ENCODE peak calls at places on chromosomes 13 and 19, in ten cellular contexts. One of them, this sample, is unnamed.

GRCh38 chr13:27857271-27857670 is 62.5 kb upstream of the PDX1 start:
- DNase-seq in amniotic stem cell: no peak
- DNase-seq in lung microvascular endothelial cell: no peak
- DNase-seq in GM10248: no peak
- DNase-seq in NCI-H1092 treated with DMSO at 0.1 percent for 48 hours: peak
- DNase-seq in thyroid gland: no peak
- DNase-seq in activated CD4-positive, CD25-positive, alpha-beta regulatory T cell treated with anti-CD3 and anti-CD28 coated beads, Interleukin-2, amount 50 U/mL, for 72 hours: no peak
- DNase-seq in fibroblast of lung: no peak
- DNase-seq in ELR: no peak
- DNase-seq in ureter: no peak
- DNase-seq in this sample: no peak

GRCh38 chr13:99812611-99813010 is 159.0 kb downstream of the ZIC5 start:
- DNase-seq in amniotic stem cell: peak
- DNase-seq in lung microvascular endothelial cell: no peak
- DNase-seq in GM10248: no peak
- DNase-seq in NCI-H1092 treated with DMSO at 0.1 percent for 48 hours: no peak
- DNase-seq in thyroid gland: no peak
- DNase-seq in activated CD4-positive, CD25-positive, alpha-beta regulatory T cell treated with anti-CD3 and anti-CD28 coated beads, Interleukin-2, amount 50 U/mL, for 72 hours: no peak
- DNase-seq in fibroblast of lung: peak
- DNase-seq in ELR: peak
- DNase-seq in ureter: no peak
- DNase-seq in this sample: no peak

GRCh38 chr19:51327066-51327985 is 14.6 kb downstream of the VSIG10L start:
- DNase-seq in amniotic stem cell: no peak
- DNase-seq in lung microvascular endothelial cell: peak
- DNase-seq in GM10248: peak
- DNase-seq in NCI-H1092 treated with DMSO at 0.1 percent for 48 hours: no peak
- DNase-seq in thyroid gland: no peak
- DNase-seq in activated CD4-positive, CD25-positive, alpha-beta regulatory T cell treated with anti-CD3 and anti-CD28 coated beads, Interleukin-2, amount 50 U/mL, for 72 hours: peak
- DNase-seq in fibroblast of lung: no peak
- DNase-seq in ELR: no peak
- DNase-seq in ureter: no peak
- DNase-seq in this sample: peak

GRCh38 chr19:13339869-13340268 is 166.4 kb downstream of the CACNA1A start:
- DNase-seq in amniotic stem cell: no peak
- DNase-seq in lung microvascular endothelial cell: no peak
- DNase-seq in GM10248: no peak
- DNase-seq in NCI-H1092 treated with DMSO at 0.1 percent for 48 hours: no peak
- DNase-seq in thyroid gland: no peak
- DNase-seq in activated CD4-positive, CD25-positive, alpha-beta regulatory T cell treated with anti-CD3 and anti-CD28 coated beads, Interleukin-2, amount 50 U/mL, for 72 hours: no peak
- DNase-seq in fibroblast of lung: no peak
- DNase-seq in ELR: no peak
- DNase-seq in ureter: no peak
- DNase-seq in this sample: no peak

GRCh38 chr13:98517576-98518310 is 59.2 kb downstream of the STK24 start:
- DNase-seq in amniotic stem cell: no peak
- DNase-seq in lung microvascular endothelial cell: no peak
- DNase-seq in GM10248: no peak
- DNase-seq in NCI-H1092 treated with DMSO at 0.1 percent for 48 hours: no peak
- DNase-seq in thyroid gland: no peak
- DNase-seq in activated CD4-positive, CD25-positive, alpha-beta regulatory T cell treated with anti-CD3 and anti-CD28 coated beads, Interleukin-2, amount 50 U/mL, for 72 hours: no peak
- DNase-seq in fibroblast of lung: no peak
- DNase-seq in ELR: no peak
- DNase-seq in ureter: no peak
- DNase-seq in this sample: no peak

GRCh38 chr13:76596216-76596615 is 290.0 kb downstream of the KCTD12 start:
- DNase-seq in amniotic stem cell: no peak
- DNase-seq in lung microvascular endothelial cell: no peak
- DNase-seq in GM10248: no peak
- DNase-seq in NCI-H1092 treated with DMSO at 0.1 percent for 48 hours: no peak
- DNase-seq in thyroid gland: no peak
- DNase-seq in activated CD4-positive, CD25-positive, alpha-beta regulatory T cell treated with anti-CD3 and anti-CD28 coated beads, Interleukin-2, amount 50 U/mL, for 72 hours: no peak
- DNase-seq in fibroblast of lung: peak
- DNase-seq in ELR: no peak
- DNase-seq in ureter: no peak
- DNase-seq in this sample: no peak

GRCh38 chr13:53052675-53053074 is 24.1 kb downstream of the OLFM4 start:
- DNase-seq in amniotic stem cell: no peak
- DNase-seq in lung microvascular endothelial cell: no peak
- DNase-seq in GM10248: no peak
- DNase-seq in NCI-H1092 treated with DMSO at 0.1 percent for 48 hours: peak
- DNase-seq in thyroid gland: peak
- DNase-seq in activated CD4-positive, CD25-positive, alpha-beta regulatory T cell treated with anti-CD3 and anti-CD28 coated beads, Interleukin-2, amount 50 U/mL, for 72 hours: no peak
- DNase-seq in fibroblast of lung: no peak
- DNase-seq in ELR: no peak
- DNase-seq in ureter: no peak
- DNase-seq in this sample: no peak

GRCh38 chr13:40490086-40490723 is 176.2 kb downstream of the FOXO1 start:
- DNase-seq in amniotic stem cell: no peak
- DNase-seq in lung microvascular endothelial cell: no peak
- DNase-seq in GM10248: no peak
- DNase-seq in NCI-H1092 treated with DMSO at 0.1 percent for 48 hours: no peak
- DNase-seq in thyroid gland: peak
- DNase-seq in activated CD4-positive, CD25-positive, alpha-beta regulatory T cell treated with anti-CD3 and anti-CD28 coated beads, Interleukin-2, amount 50 U/mL, for 72 hours: no peak
- DNase-seq in fibroblast of lung: no peak
- DNase-seq in ELR: no peak
- DNase-seq in ureter: no peak
- DNase-seq in this sample: peak

GRCh38 chr19:58450836-58451357 is 525 bp upstream of the ZNF324B start:
- DNase-seq in amniotic stem cell: no peak
- DNase-seq in lung microvascular endothelial cell: no peak
- DNase-seq in GM10248: no peak
- DNase-seq in NCI-H1092 treated with DMSO at 0.1 percent for 48 hours: peak
- DNase-seq in thyroid gland: peak
- DNase-seq in activated CD4-positive, CD25-positive, alpha-beta regulatory T cell treated with anti-CD3 and anti-CD28 coated beads, Interleukin-2, amount 50 U/mL, for 72 hours: no peak
- DNase-seq in fibroblast of lung: no peak
- DNase-seq in ELR: no peak
- DNase-seq in ureter: peak
- DNase-seq in this sample: no peak

GRCh38 chr13:109393045-109393444 is 393.3 kb downstream of the IRS2 start:
- DNase-seq in amniotic stem cell: no peak
- DNase-seq in lung microvascular endothelial cell: no peak
- DNase-seq in GM10248: no peak
- DNase-seq in NCI-H1092 treated with DMSO at 0.1 percent for 48 hours: no peak
- DNase-seq in thyroid gland: no peak
- DNase-seq in activated CD4-positive, CD25-positive, alpha-beta regulatory T cell treated with anti-CD3 and anti-CD28 coated beads, Interleukin-2, amount 50 U/mL, for 72 hours: no peak
- DNase-seq in fibroblast of lung: no peak
- DNase-seq in ELR: no peak
- DNase-seq in ureter: no peak
- DNase-seq in this sample: no peak

GRCh38 chr13:95281258-95281602 is 20.0 kb downstream of the ABCC4 start:
- DNase-seq in amniotic stem cell: no peak
- DNase-seq in lung microvascular endothelial cell: no peak
- DNase-seq in GM10248: no peak
- DNase-seq in NCI-H1092 treated with DMSO at 0.1 percent for 48 hours: no peak
- DNase-seq in thyroid gland: no peak
- DNase-seq in activated CD4-positive, CD25-positive, alpha-beta regulatory T cell treated with anti-CD3 and anti-CD28 coated beads, Interleukin-2, amount 50 U/mL, for 72 hours: no peak
- DNase-seq in fibroblast of lung: no peak
- DNase-seq in ELR: no peak
- DNase-seq in ureter: no peak
- DNase-seq in this sample: no peak

GRCh38 chr13:99005609-99006008 is 27.7 kb upstream of the DOCK9 start:
- DNase-seq in amniotic stem cell: no peak
- DNase-seq in lung microvascular endothelial cell: no peak
- DNase-seq in GM10248: no peak
- DNase-seq in NCI-H1092 treated with DMSO at 0.1 percent for 48 hours: no peak
- DNase-seq in thyroid gland: no peak
- DNase-seq in activated CD4-positive, CD25-positive, alpha-beta regulatory T cell treated with anti-CD3 and anti-CD28 coated beads, Interleukin-2, amount 50 U/mL, for 72 hours: no peak
- DNase-seq in fibroblast of lung: no peak
- DNase-seq in ELR: no peak
- DNase-seq in ureter: no peak
- DNase-seq in this sample: no peak

GRCh38 chr13:24184855-24185254 is 24.3 kb downstream of the SPATA13 start:
- DNase-seq in amniotic stem cell: no peak
- DNase-seq in lung microvascular endothelial cell: no peak
- DNase-seq in GM10248: no peak
- DNase-seq in NCI-H1092 treated with DMSO at 0.1 percent for 48 hours: no peak
- DNase-seq in thyroid gland: no peak
- DNase-seq in activated CD4-positive, CD25-positive, alpha-beta regulatory T cell treated with anti-CD3 and anti-CD28 coated beads, Interleukin-2, amount 50 U/mL, for 72 hours: no peak
- DNase-seq in fibroblast of lung: no peak
- DNase-seq in ELR: no peak
- DNase-seq in ureter: no peak
- DNase-seq in this sample: no peak

GRCh38 chr13:97328222-97328790 is 105.7 kb upstream of the RAP2A start:
- DNase-seq in amniotic stem cell: no peak
- DNase-seq in lung microvascular endothelial cell: no peak
- DNase-seq in GM10248: no peak
- DNase-seq in NCI-H1092 treated with DMSO at 0.1 percent for 48 hours: no peak
- DNase-seq in thyroid gland: no peak
- DNase-seq in activated CD4-positive, CD25-positive, alpha-beta regulatory T cell treated with anti-CD3 and anti-CD28 coated beads, Interleukin-2, amount 50 U/mL, for 72 hours: no peak
- DNase-seq in fibroblast of lung: peak
- DNase-seq in ELR: peak
- DNase-seq in ureter: no peak
- DNase-seq in this sample: no peak

GRCh38 chr13:27171244-27171829 is at the start of gene USP12:
- DNase-seq in amniotic stem cell: peak
- DNase-seq in lung microvascular endothelial cell: peak
- DNase-seq in GM10248: peak
- DNase-seq in NCI-H1092 treated with DMSO at 0.1 percent for 48 hours: peak
- DNase-seq in thyroid gland: no peak
- DNase-seq in activated CD4-positive, CD25-positive, alpha-beta regulatory T cell treated with anti-CD3 and anti-CD28 coated beads, Interleukin-2, amount 50 U/mL, for 72 hours: no peak
- DNase-seq in fibroblast of lung: peak
- DNase-seq in ELR: peak
- DNase-seq in ureter: peak
- DNase-seq in this sample: peak

GRCh38 chr19:41866284-41866683 is 6.2 kb downstream of the RPS19 start:
- DNase-seq in amniotic stem cell: no peak
- DNase-seq in lung microvascular endothelial cell: no peak
- DNase-seq in GM10248: no peak
- DNase-seq in NCI-H1092 treated with DMSO at 0.1 percent for 48 hours: no peak
- DNase-seq in thyroid gland: no peak
- DNase-seq in activated CD4-positive, CD25-positive, alpha-beta regulatory T cell treated with anti-CD3 and anti-CD28 coated beads, Interleukin-2, amount 50 U/mL, for 72 hours: no peak
- DNase-seq in fibroblast of lung: no peak
- DNase-seq in ELR: no peak
- DNase-seq in ureter: no peak
- DNase-seq in this sample: no peak

GRCh38 chr13:25462301-25463125 is 90.7 kb downstream of the ATP8A2 start:
- DNase-seq in amniotic stem cell: no peak
- DNase-seq in lung microvascular endothelial cell: no peak
- DNase-seq in GM10248: no peak
- DNase-seq in NCI-H1092 treated with DMSO at 0.1 percent for 48 hours: no peak
- DNase-seq in thyroid gland: no peak
- DNase-seq in activated CD4-positive, CD25-positive, alpha-beta regulatory T cell treated with anti-CD3 and anti-CD28 coated beads, Interleukin-2, amount 50 U/mL, for 72 hours: no peak
- DNase-seq in fibroblast of lung: no peak
- DNase-seq in ELR: peak
- DNase-seq in ureter: no peak
- DNase-seq in this sample: no peak

GRCh38 chr19:52724701-52725514 is 9.9 kb downstream of the ZNF611 start:
- DNase-seq in amniotic stem cell: no peak
- DNase-seq in lung microvascular endothelial cell: no peak
- DNase-seq in GM10248: no peak
- DNase-seq in NCI-H1092 treated with DMSO at 0.1 percent for 48 hours: no peak
- DNase-seq in thyroid gland: no peak
- DNase-seq in activated CD4-positive, CD25-positive, alpha-beta regulatory T cell treated with anti-CD3 and anti-CD28 coated beads, Interleukin-2, amount 50 U/mL, for 72 hours: no peak
- DNase-seq in fibroblast of lung: no peak
- DNase-seq in ELR: no peak
- DNase-seq in ureter: no peak
- DNase-seq in this sample: no peak

GRCh38 chr13:27302643-27303262 is 32.1 kb downstream of the RASL11A start:
- DNase-seq in amniotic stem cell: no peak
- DNase-seq in lung microvascular endothelial cell: no peak
- DNase-seq in GM10248: no peak
- DNase-seq in NCI-H1092 treated with DMSO at 0.1 percent for 48 hours: no peak
- DNase-seq in thyroid gland: no peak
- DNase-seq in activated CD4-positive, CD25-positive, alpha-beta regulatory T cell treated with anti-CD3 and anti-CD28 coated beads, Interleukin-2, amount 50 U/mL, for 72 hours: no peak
- DNase-seq in fibroblast of lung: no peak
- DNase-seq in ELR: no peak
- DNase-seq in ureter: no peak
- DNase-seq in this sample: no peak

GRCh38 chr13:97141564-97142005 is 80.5 kb upstream of the MBNL2 start:
- DNase-seq in amniotic stem cell: peak
- DNase-seq in lung microvascular endothelial cell: peak
- DNase-seq in GM10248: no peak
- DNase-seq in NCI-H1092 treated with DMSO at 0.1 percent for 48 hours: no peak
- DNase-seq in thyroid gland: peak
- DNase-seq in activated CD4-positive, CD25-positive, alpha-beta regulatory T cell treated with anti-CD3 and anti-CD28 coated beads, Interleukin-2, amount 50 U/mL, for 72 hours: no peak
- DNase-seq in fibroblast of lung: peak
- DNase-seq in ELR: peak
- DNase-seq in ureter: peak
- DNase-seq in this sample: no peak

GRCh38 chr13:47908200-47908902 is 92.7 kb downstream of the SUCLA2 start:
- DNase-seq in amniotic stem cell: no peak
- DNase-seq in lung microvascular endothelial cell: no peak
- DNase-seq in GM10248: no peak
- DNase-seq in NCI-H1092 treated with DMSO at 0.1 percent for 48 hours: no peak
- DNase-seq in thyroid gland: no peak
- DNase-seq in activated CD4-positive, CD25-positive, alpha-beta regulatory T cell treated with anti-CD3 and anti-CD28 coated beads, Interleukin-2, amount 50 U/mL, for 72 hours: no peak
- DNase-seq in fibroblast of lung: peak
- DNase-seq in ELR: peak
- DNase-seq in ureter: no peak
- DNase-seq in this sample: no peak

GRCh38 chr19:13881692-13882418 is 4.9 kb downstream of the NANOS3 start:
- DNase-seq in amniotic stem cell: no peak
- DNase-seq in lung microvascular endothelial cell: no peak
- DNase-seq in GM10248: peak
- DNase-seq in NCI-H1092 treated with DMSO at 0.1 percent for 48 hours: no peak
- DNase-seq in thyroid gland: peak
- DNase-seq in activated CD4-positive, CD25-positive, alpha-beta regulatory T cell treated with anti-CD3 and anti-CD28 coated beads, Interleukin-2, amount 50 U/mL, for 72 hours: peak
- DNase-seq in fibroblast of lung: peak
- DNase-seq in ELR: peak
- DNase-seq in ureter: no peak
- DNase-seq in this sample: no peak

GRCh38 chr19:52722062-52723005 is 12.5 kb downstream of the ZNF611 start:
- DNase-seq in amniotic stem cell: peak
- DNase-seq in lung microvascular endothelial cell: no peak
- DNase-seq in GM10248: no peak
- DNase-seq in NCI-H1092 treated with DMSO at 0.1 percent for 48 hours: no peak
- DNase-seq in thyroid gland: no peak
- DNase-seq in activated CD4-positive, CD25-positive, alpha-beta regulatory T cell treated with anti-CD3 and anti-CD28 coated beads, Interleukin-2, amount 50 U/mL, for 72 hours: no peak
- DNase-seq in fibroblast of lung: peak
- DNase-seq in ELR: peak
- DNase-seq in ureter: no peak
- DNase-seq in this sample: no peak

GRCh38 chr19:17101686-17102628 is 26.4 kb downstream of the MYO9B start:
- DNase-seq in amniotic stem cell: no peak
- DNase-seq in lung microvascular endothelial cell: no peak
- DNase-seq in GM10248: no peak
- DNase-seq in NCI-H1092 treated with DMSO at 0.1 percent for 48 hours: no peak
- DNase-seq in thyroid gland: no peak
- DNase-seq in activated CD4-positive, CD25-positive, alpha-beta regulatory T cell treated with anti-CD3 and anti-CD28 coated beads, Interleukin-2, amount 50 U/mL, for 72 hours: no peak
- DNase-seq in fibroblast of lung: no peak
- DNase-seq in ELR: no peak
- DNase-seq in ureter: no peak
- DNase-seq in this sample: no peak

GRCh38 chr19:12649941-12650340 is 16.6 kb downstream of the MAN2B1 start:
- DNase-seq in amniotic stem cell: no peak
- DNase-seq in lung microvascular endothelial cell: no peak
- DNase-seq in GM10248: peak
- DNase-seq in NCI-H1092 treated with DMSO at 0.1 percent for 48 hours: no peak
- DNase-seq in thyroid gland: no peak
- DNase-seq in activated CD4-positive, CD25-positive, alpha-beta regulatory T cell treated with anti-CD3 and anti-CD28 coated beads, Interleukin-2, amount 50 U/mL, for 72 hours: no peak
- DNase-seq in fibroblast of lung: no peak
- DNase-seq in ELR: no peak
- DNase-seq in ureter: no peak
- DNase-seq in this sample: no peak

GRCh38 chr13:42553098-42554046 is 20.6 kb upstream of the TNFSF11 start:
- DNase-seq in amniotic stem cell: no peak
- DNase-seq in lung microvascular endothelial cell: no peak
- DNase-seq in GM10248: no peak
- DNase-seq in NCI-H1092 treated with DMSO at 0.1 percent for 48 hours: no peak
- DNase-seq in thyroid gland: no peak
- DNase-seq in activated CD4-positive, CD25-positive, alpha-beta regulatory T cell treated with anti-CD3 and anti-CD28 coated beads, Interleukin-2, amount 50 U/mL, for 72 hours: no peak
- DNase-seq in fibroblast of lung: peak
- DNase-seq in ELR: peak
- DNase-seq in ureter: no peak
- DNase-seq in this sample: no peak

GRCh38 chr19:6766357-6767080 is 716 bp downstream of the SH2D3A start:
- DNase-seq in amniotic stem cell: no peak
- DNase-seq in lung microvascular endothelial cell: no peak
- DNase-seq in GM10248: no peak
- DNase-seq in NCI-H1092 treated with DMSO at 0.1 percent for 48 hours: no peak
- DNase-seq in thyroid gland: no peak
- DNase-seq in activated CD4-positive, CD25-positive, alpha-beta regulatory T cell treated with anti-CD3 and anti-CD28 coated beads, Interleukin-2, amount 50 U/mL, for 72 hours: no peak
- DNase-seq in fibroblast of lung: no peak
- DNase-seq in ELR: no peak
- DNase-seq in ureter: no peak
- DNase-seq in this sample: no peak

GRCh38 chr13:30443957-30444404 is 21.7 kb downstream of the UBE2L5 start:
- DNase-seq in amniotic stem cell: no peak
- DNase-seq in lung microvascular endothelial cell: no peak
- DNase-seq in GM10248: peak
- DNase-seq in NCI-H1092 treated with DMSO at 0.1 percent for 48 hours: no peak
- DNase-seq in thyroid gland: no peak
- DNase-seq in activated CD4-positive, CD25-positive, alpha-beta regulatory T cell treated with anti-CD3 and anti-CD28 coated beads, Interleukin-2, amount 50 U/mL, for 72 hours: no peak
- DNase-seq in fibroblast of lung: no peak
- DNase-seq in ELR: no peak
- DNase-seq in ureter: no peak
- DNase-seq in this sample: no peak

This sample was measured in naive thymus-derived CD8-positive, alpha-beta T cell.